ENCODE peak calls at places on chromosome 11, in six cellular contexts. One of them, this sample, is unnamed.

GRCh38 chr11:134677338-134677948 is 265.4 kb upstream of the B3GAT1 start:
- DNase-seq in A549: no peak
- DNase-seq in MCF 10A: no peak
- DNase-seq in spleen: peak; percentile 40
- DNase-seq in upper lobe of left lung: no peak
- DNase-seq in brain microvascular endothelial cell: no peak
- DNase-seq in this sample: no peak

GRCh38 chr11:102410382-102410784 is 42.2 kb downstream of the TMEM123 start:
- DNase-seq in spleen: no peak
- DNase-seq in A549: no peak
- DNase-seq in upper lobe of left lung: no peak
- DNase-seq in MCF 10A: no peak
- DNase-seq in brain microvascular endothelial cell: peak; percentile 21
- DNase-seq in this sample: no peak

GRCh38 chr11:69497221-69497787 is 15.8 kb downstream of the LINC01488 start:
- DNase-seq in brain microvascular endothelial cell: peak; percentile 96
- DNase-seq in spleen: peak; percentile 61
- DNase-seq in upper lobe of left lung: peak; percentile 91
- DNase-seq in MCF 10A: peak; percentile 79
- DNase-seq in A549: peak; percentile 83
- DNase-seq in this sample: peak; percentile 92

GRCh38 chr11:18036456-18036855 is 9.6 kb downstream of the TPH1 start:
- DNase-seq in brain microvascular endothelial cell: no peak
- DNase-seq in A549: no peak
- DNase-seq in upper lobe of left lung: no peak
- DNase-seq in MCF 10A: no peak
- DNase-seq in spleen: no peak
- DNase-seq in this sample: no peak

GRCh38 chr11:35879361-35879760 is 64.5 kb upstream of the LDLRAD3 start:
- DNase-seq in spleen: no peak
- DNase-seq in MCF 10A: no peak
- DNase-seq in brain microvascular endothelial cell: no peak
- DNase-seq in upper lobe of left lung: no peak
- DNase-seq in A549: no peak
- DNase-seq in this sample: no peak

GRCh38 chr11:29628584-29628983 is 388.2 kb downstream of the KCNA4 start:
- DNase-seq in brain microvascular endothelial cell: no peak
- DNase-seq in upper lobe of left lung: no peak
- DNase-seq in MCF 10A: no peak
- DNase-seq in A549: no peak
- DNase-seq in spleen: no peak
- DNase-seq in this sample: no peak

GRCh38 chr11:15309296-15309695 is 194.6 kb downstream of the INSC start:
- DNase-seq in spleen: no peak
- DNase-seq in brain microvascular endothelial cell: no peak
- DNase-seq in MCF 10A: peak; percentile 50
- DNase-seq in upper lobe of left lung: no peak
- DNase-seq in A549: no peak
- DNase-seq in this sample: no peak

GRCh38 chr11:44246726-44247125 is 63.2 kb downstream of the ALX4 start:
- DNase-seq in MCF 10A: peak; percentile 51
- DNase-seq in spleen: no peak
- DNase-seq in upper lobe of left lung: no peak
- DNase-seq in A549: no peak
- DNase-seq in brain microvascular endothelial cell: no peak
- DNase-seq in this sample: no peak

GRCh38 chr11:114154271-114155047 is 94.9 kb downstream of the ZBTB16 start:
- DNase-seq in A549: no peak
- DNase-seq in MCF 10A: peak; percentile 99
- DNase-seq in brain microvascular endothelial cell: no peak
- DNase-seq in upper lobe of left lung: no peak
- DNase-seq in spleen: no peak
- DNase-seq in this sample: no peak

GRCh38 chr11:74330065-74330858 is 18.8 kb upstream of the P4HA3 start:
- DNase-seq in upper lobe of left lung: no peak
- DNase-seq in MCF 10A: peak; percentile 44
- DNase-seq in A549: no peak
- DNase-seq in brain microvascular endothelial cell: peak; percentile 42
- DNase-seq in spleen: no peak
- DNase-seq in this sample: no peak

GRCh38 chr11:92693146-92693545 is 276.3 kb upstream of the MTNR1B start:
- DNase-seq in MCF 10A: peak; percentile 17
- DNase-seq in brain microvascular endothelial cell: peak; percentile 27
- DNase-seq in A549: no peak
- DNase-seq in spleen: no peak
- DNase-seq in upper lobe of left lung: no peak
- DNase-seq in this sample: no peak

GRCh38 chr11:68090706-68091105 is 30.5 kb downstream of the CHKA start:
- DNase-seq in MCF 10A: no peak
- DNase-seq in upper lobe of left lung: no peak
- DNase-seq in A549: no peak
- DNase-seq in brain microvascular endothelial cell: peak; percentile 6
- DNase-seq in spleen: no peak
- DNase-seq in this sample: no peak

GRCh38 chr11:122850076-122850631 is 11.9 kb downstream of the CRTAM start:
- DNase-seq in MCF 10A: peak; percentile 13
- DNase-seq in brain microvascular endothelial cell: peak; percentile 72
- DNase-seq in upper lobe of left lung: no peak
- DNase-seq in spleen: no peak
- DNase-seq in A549: no peak
- DNase-seq in this sample: no peak

GRCh38 chr11:75543808-75544207 is 18.1 kb upstream of the GDPD5 start:
- DNase-seq in upper lobe of left lung: no peak
- DNase-seq in A549: no peak
- DNase-seq in brain microvascular endothelial cell: no peak
- DNase-seq in MCF 10A: no peak
- DNase-seq in spleen: no peak
- DNase-seq in this sample: no peak

GRCh38 chr11:47986219-47986618 is 5.9 kb downstream of the PTPRJ start:
- DNase-seq in A549: no peak
- DNase-seq in spleen: no peak
- DNase-seq in upper lobe of left lung: no peak
- DNase-seq in MCF 10A: no peak
- DNase-seq in brain microvascular endothelial cell: no peak
- DNase-seq in this sample: no peak

GRCh38 chr11:74338963-74339362 is 27.5 kb upstream of the P4HA3 start:
- DNase-seq in MCF 10A: no peak
- DNase-seq in spleen: no peak
- DNase-seq in brain microvascular endothelial cell: no peak
- DNase-seq in upper lobe of left lung: no peak
- DNase-seq in A549: no peak
- DNase-seq in this sample: no peak

GRCh38 chr11:33885338-33886005 is 6.4 kb downstream of the LMO2 start:
- DNase-seq in spleen: no peak
- DNase-seq in A549: no peak
- DNase-seq in brain microvascular endothelial cell: no peak
- DNase-seq in MCF 10A: no peak
- DNase-seq in upper lobe of left lung: no peak
- DNase-seq in this sample: no peak

GRCh38 chr11:68584097-68584496 is 100.2 kb upstream of the GAL start:
- DNase-seq in spleen: peak; percentile 82
- DNase-seq in A549: peak; percentile 54
- DNase-seq in MCF 10A: peak; percentile 37
- DNase-seq in upper lobe of left lung: peak; percentile 69
- DNase-seq in brain microvascular endothelial cell: peak; percentile 29
- DNase-seq in this sample: no peak

GRCh38 chr11:118338637-118339061 is 3.9 kb downstream of the CD3D start:
- DNase-seq in A549: no peak
- DNase-seq in MCF 10A: no peak
- DNase-seq in spleen: peak; percentile 85
- DNase-seq in upper lobe of left lung: no peak
- DNase-seq in brain microvascular endothelial cell: no peak
- DNase-seq in this sample: no peak

GRCh38 chr11:88799749-88800500 is 265.9 kb downstream of the GRM5 start:
- DNase-seq in spleen: no peak
- DNase-seq in A549: no peak
- DNase-seq in brain microvascular endothelial cell: no peak
- DNase-seq in MCF 10A: no peak
- DNase-seq in upper lobe of left lung: no peak
- DNase-seq in this sample: no peak

GRCh38 chr11:95341246-95341645 is 110.2 kb upstream of the SESN3 start:
- DNase-seq in A549: no peak
- DNase-seq in upper lobe of left lung: no peak
- DNase-seq in spleen: peak; percentile 64
- DNase-seq in MCF 10A: no peak
- DNase-seq in brain microvascular endothelial cell: no peak
- DNase-seq in this sample: no peak

GRCh38 chr11:104819603-104820002 is 78.7 kb downstream of the CASP12 start:
- DNase-seq in brain microvascular endothelial cell: no peak
- DNase-seq in upper lobe of left lung: no peak
- DNase-seq in spleen: no peak
- DNase-seq in MCF 10A: no peak
- DNase-seq in A549: no peak
- DNase-seq in this sample: no peak

GRCh38 chr11:104826772-104827171 is 71.5 kb downstream of the CASP12 start:
- DNase-seq in upper lobe of left lung: no peak
- DNase-seq in A549: no peak
- DNase-seq in spleen: no peak
- DNase-seq in MCF 10A: no peak
- DNase-seq in brain microvascular endothelial cell: no peak
- DNase-seq in this sample: no peak

GRCh38 chr11:104823638-104824037 is 74.6 kb downstream of the CASP12 start:
- DNase-seq in MCF 10A: no peak
- DNase-seq in brain microvascular endothelial cell: no peak
- DNase-seq in spleen: no peak
- DNase-seq in A549: no peak
- DNase-seq in upper lobe of left lung: no peak
- DNase-seq in this sample: no peak
- TF ChIP-seq CTCF in MCF 10A: no peak
- TF ChIP-seq CTCF in brain microvascular endothelial cell: no peak
- TF ChIP-seq CTCF in spleen: no peak
- TF ChIP-seq CTCF in A549: no peak
- TF ChIP-seq CTCF in upper lobe of left lung: no peak
- TF ChIP-seq CTCF in this sample: no peak

GRCh38 chr11:125225401-125225800 is 60.9 kb downstream of the PKNOX2 start:
- DNase-seq in A549: no peak
- DNase-seq in spleen: no peak
- DNase-seq in MCF 10A: no peak
- DNase-seq in brain microvascular endothelial cell: no peak
- DNase-seq in upper lobe of left lung: no peak
- DNase-seq in this sample: no peak

GRCh38 chr11:125223901-125224331 is 59.4 kb downstream of the PKNOX2 start:
- DNase-seq in A549: no peak
- DNase-seq in spleen: no peak
- DNase-seq in brain microvascular endothelial cell: no peak
- DNase-seq in MCF 10A: no peak
- DNase-seq in upper lobe of left lung: peak; percentile 57
- DNase-seq in this sample: no peak

GRCh38 chr11:125226701-125227100 is 62.1 kb downstream of the PKNOX2 start:
- DNase-seq in MCF 10A: no peak
- DNase-seq in brain microvascular endothelial cell: no peak
- DNase-seq in A549: no peak
- DNase-seq in spleen: no peak
- DNase-seq in upper lobe of left lung: no peak
- DNase-seq in this sample: no peak

GRCh38 chr11:125222494-125222893 is 57.9 kb downstream of the PKNOX2 start:
- DNase-seq in upper lobe of left lung: no peak
- DNase-seq in MCF 10A: no peak
- DNase-seq in brain microvascular endothelial cell: no peak
- DNase-seq in A549: no peak
- DNase-seq in spleen: no peak
- DNase-seq in this sample: no peak

DNA sequence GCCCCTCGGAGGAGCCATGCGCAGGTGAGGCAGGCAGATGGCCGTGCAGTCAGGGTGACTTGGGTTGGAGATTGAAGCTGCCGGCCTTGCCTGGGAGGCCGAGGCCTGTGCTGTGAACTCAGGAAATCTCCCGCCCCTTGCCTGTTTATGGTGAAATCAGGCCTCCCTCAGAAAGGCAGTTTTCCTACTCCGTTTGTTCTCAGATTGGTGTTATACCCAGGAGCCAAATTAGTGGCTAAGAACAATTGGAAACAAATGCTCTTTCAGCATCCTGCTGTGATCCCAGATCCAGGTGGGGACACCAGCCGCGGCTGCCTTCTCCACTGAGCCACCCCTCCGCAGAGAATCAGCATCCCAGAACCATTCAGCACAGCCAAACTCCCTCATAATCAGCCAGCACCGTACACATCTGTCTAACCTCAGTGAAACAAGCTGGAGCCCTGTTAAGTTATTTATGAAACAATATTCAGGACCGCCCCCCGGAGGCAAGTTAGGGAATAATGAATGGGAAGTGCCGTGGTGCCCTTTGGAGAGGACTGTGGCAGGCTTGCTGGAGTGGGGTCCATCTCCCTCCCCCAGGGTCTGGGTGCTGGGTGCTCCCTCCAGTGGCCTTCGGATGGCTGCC is 60.0 kb downstream of the PKNOX2 start:
- DNase-seq in upper lobe of left lung: no peak
- DNase-seq in brain microvascular endothelial cell: peak; percentile 51
- DNase-seq in MCF 10A: peak; percentile 43
- DNase-seq in A549: no peak
- DNase-seq in spleen: no peak
- DNase-seq in this sample: no peak
- TF ChIP-seq CTCF in upper lobe of left lung: no peak
- TF ChIP-seq CTCF in brain microvascular endothelial cell: peak; percentile 60
- TF ChIP-seq CTCF in MCF 10A: no peak
- TF ChIP-seq CTCF in A549: no peak
- TF ChIP-seq CTCF in spleen: no peak
- TF ChIP-seq CTCF in this sample: no peak

GRCh38 chr11:65890324-65891179 is at the start of gene CCDC85B:
- DNase-seq in A549: peak; percentile 93
- DNase-seq in upper lobe of left lung: peak; percentile 100
- DNase-seq in spleen: peak; percentile 99
- DNase-seq in brain microvascular endothelial cell: peak; percentile 94
- DNase-seq in MCF 10A: peak; percentile 95
- DNase-seq in this sample: peak; percentile 99
- TF ChIP-seq CTCF in A549: peak; percentile 22
- TF ChIP-seq CTCF in upper lobe of left lung: peak; percentile 30
- TF ChIP-seq CTCF in spleen: peak; percentile 13
- TF ChIP-seq CTCF in brain microvascular endothelial cell: peak; percentile 22
- TF ChIP-seq CTCF in MCF 10A: no peak
- TF ChIP-seq CTCF in this sample: no peak

DNA sequence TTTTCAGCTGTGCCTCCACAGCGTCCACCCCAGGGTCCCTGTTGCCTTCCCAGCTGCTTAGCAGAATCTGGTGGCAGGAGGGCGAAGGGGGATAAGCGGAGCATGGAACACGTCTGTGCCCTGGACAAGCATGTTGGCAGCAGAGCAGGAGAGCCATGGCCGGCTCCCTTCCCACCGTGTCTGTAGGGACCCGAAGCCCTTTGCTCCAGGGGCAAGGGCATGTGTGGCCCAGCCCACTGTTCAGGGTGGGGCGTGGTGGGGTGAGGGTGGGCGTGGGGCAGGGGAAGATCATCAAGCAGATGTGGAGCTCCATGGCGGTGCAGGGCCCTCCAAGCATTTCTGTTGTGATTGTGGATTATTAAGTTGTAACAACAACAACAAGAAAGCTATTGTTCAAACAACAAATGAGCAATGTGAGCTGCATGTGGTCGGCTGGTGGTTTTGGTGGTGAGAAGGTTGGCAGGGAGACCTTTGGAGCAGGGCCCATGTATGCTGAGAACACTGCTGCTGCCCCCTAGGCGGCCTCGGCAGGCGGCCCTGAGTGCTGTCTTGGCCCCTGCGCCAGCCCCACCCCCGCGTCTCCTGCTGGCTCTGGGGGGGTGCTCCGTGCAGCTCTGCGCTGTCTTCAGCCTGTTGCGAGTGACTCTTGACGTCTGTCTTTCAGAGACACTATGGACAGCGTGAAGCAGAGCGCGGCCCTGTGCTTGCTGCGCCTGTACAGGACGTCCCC is 50.9 kb downstream of the AP2A2 start:
- DNase-seq in brain microvascular endothelial cell: no peak
- DNase-seq in spleen: no peak
- DNase-seq in MCF 10A: no peak
- DNase-seq in A549: no peak
- DNase-seq in upper lobe of left lung: no peak
- DNase-seq in this sample: no peak
- TF ChIP-seq CTCF in brain microvascular endothelial cell: peak; percentile 41
- TF ChIP-seq CTCF in spleen: no peak
- TF ChIP-seq CTCF in MCF 10A: no peak
- TF ChIP-seq CTCF in A549: no peak
- TF ChIP-seq CTCF in upper lobe of left lung: no peak
- TF ChIP-seq CTCF in this sample: no peak